ENCODE peak calls at places on chromosomes 5 and 9, in nine cellular contexts. S, C, W, D, R, O, N, J and B are unnamed samples. For H3K4me1, the result is how much of the 10 kb centered on the place peaks cover.

GRCh38 chr5:91848453-91848852 is 465.3 kb upstream of the ARRDC3 start:
- DNase-seq in S (peak), C (no peak), W (peak), D (no peak), R (peak), O (no peak), N (peak), J (peak), B (no peak)

GRCh38 chr5:174145821-174146220 is 100.3 kb downstream of the NSG2 start:
- DNase-seq in S (peak), C (peak), W (no peak), D (no peak), R (no peak), O (no peak), N (peak), J (no peak), B (no peak)

GRCh38 chr5:75089137-75089536 is 36.8 kb upstream of the GCNT4 start:
- DNase-seq in S (no peak), C (no peak), W (no peak), D (no peak), R (peak), O (no peak), N (peak), J (peak), B (no peak)

GRCh38 chr9:33229359-33230120 is 10.4 kb upstream of the SPINK4 start:
- DNase-seq in S (no peak), C (peak), W (no peak), D (no peak), R (peak), O (peak), N (peak), J (peak), B (no peak)

GRCh38 chr5:54146906-54147305 is 163.5 kb downstream of the ARL15 start:
- DNase-seq in S (no peak), C (no peak), W (no peak), D (no peak), R (no peak), O (no peak), N (no peak), J (no peak), B (no peak)

GRCh38 chr9:129561594-129562281 is 59.2 kb downstream of the C9orf50 start:
- DNase-seq in S (no peak), C (peak), W (no peak), D (no peak), R (no peak), O (no peak), N (no peak), J (no peak), B (no peak)

GRCh38 chr5:95781101-95781583 is 41.4 kb downstream of the GLRX start:
- DNase-seq in S (peak), C (peak), W (peak), D (peak), R (peak), O (no peak), N (peak), J (peak), B (peak)

GRCh38 chr5:78060421-78060820 is 234.1 kb downstream of the AP3B1 start:
- DNase-seq in S (peak), C (no peak), W (no peak), D (no peak), R (no peak), O (no peak), N (peak), J (no peak), B (no peak)

GRCh38 chr9:90555351-90556057 is 87.1 kb downstream of the DIRAS2 start:
- DNase-seq in S (no peak), C (no peak), W (no peak), D (no peak), R (no peak), O (no peak), N (no peak), J (no peak), B (no peak)

GRCh38 chr5:81187885-81188284 is 45.2 kb upstream of the CKMT2 start:
- DNase-seq in S (no peak), C (no peak), W (no peak), D (no peak), R (no peak), O (no peak), N (no peak), J (no peak), B (no peak)

GRCh38 chr5:30832519-30832918 is 361.0 kb upstream of the CDH6 start:
- DNase-seq in S (no peak), C (no peak), W (no peak), D (no peak), R (no peak), O (no peak), N (no peak), J (no peak), B (no peak)

GRCh38 chr9:74555625-74556024 is 58.5 kb downstream of the RORB start:
- DNase-seq in S (no peak), C (no peak), W (no peak), D (no peak), R (no peak), O (no peak), N (no peak), J (no peak), B (no peak)

GRCh38 chr9:127898433-127899199 is 787 bp downstream of the ST6GALNAC6 start:
- DNase-seq in S (peak), C (peak), W (peak), D (peak), R (no peak), O (peak), N (peak), J (no peak), B (no peak)

GRCh38 chr5:37812365-37812764 is 27.5 kb downstream of the GDNF start:
- DNase-seq in S (no peak), C (no peak), W (no peak), D (no peak), R (no peak), O (no peak), N (no peak), J (no peak), B (no peak)

GRCh38 chr5:152256580-152256979 is 148.5 kb downstream of the NMUR2 start:
- DNase-seq in S (no peak), C (no peak), W (no peak), D (no peak), R (no peak), O (no peak), N (no peak), J (no peak), B (no peak)

DNA sequence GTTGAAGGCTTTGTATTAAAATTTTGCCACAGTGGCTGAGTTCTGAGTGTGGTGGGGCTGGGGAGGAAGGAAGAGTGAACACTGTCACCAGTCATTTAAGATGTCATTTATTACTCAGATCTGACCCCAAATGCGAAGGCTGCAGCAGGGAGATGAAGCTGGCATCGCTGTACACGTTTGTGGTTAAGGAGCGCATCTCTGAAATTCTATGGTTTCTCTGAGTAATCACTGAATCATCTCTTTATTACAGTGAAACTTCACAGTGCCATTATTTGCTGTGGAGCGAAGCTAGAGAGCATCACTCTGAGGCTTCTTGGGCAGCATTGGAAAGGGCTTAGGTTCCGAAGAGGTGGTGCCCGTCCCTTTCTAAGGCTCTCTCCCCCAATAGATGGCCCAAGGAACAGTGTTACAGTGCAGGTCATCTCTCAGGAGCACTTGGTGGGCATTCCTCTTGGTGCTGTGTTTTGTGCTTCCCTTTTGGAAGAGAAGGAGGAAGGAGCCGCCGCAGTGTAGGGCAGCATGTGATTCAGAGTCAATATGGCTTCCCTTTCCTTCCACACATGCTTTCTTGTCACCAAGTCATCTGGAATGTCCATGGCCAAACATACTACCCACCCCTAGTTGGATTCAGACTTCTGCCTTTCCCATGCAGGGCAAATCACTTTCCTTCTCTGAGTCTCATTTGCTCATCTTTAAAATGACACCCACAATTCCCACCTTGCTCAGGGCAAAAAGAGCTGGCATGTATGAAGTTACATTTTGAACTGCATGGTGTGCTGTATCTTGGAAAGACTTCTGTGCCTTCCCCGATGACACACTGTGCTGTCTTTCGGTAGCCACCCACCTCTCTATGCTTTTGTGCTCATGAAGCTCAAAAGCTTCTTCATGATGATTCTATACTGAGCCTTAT is 9.3 kb upstream of the TEX48 start:
- DNase-seq in S (peak), C (no peak), W (peak), D (no peak), R (peak), O (no peak), N (peak), J (peak), B (peak)
- H3K4me3 ChIP-seq in S (peak), C (no peak), W (no peak), D (no peak), R (no peak), O (no peak), N (no peak), J (no peak), B (peak)

DNA sequence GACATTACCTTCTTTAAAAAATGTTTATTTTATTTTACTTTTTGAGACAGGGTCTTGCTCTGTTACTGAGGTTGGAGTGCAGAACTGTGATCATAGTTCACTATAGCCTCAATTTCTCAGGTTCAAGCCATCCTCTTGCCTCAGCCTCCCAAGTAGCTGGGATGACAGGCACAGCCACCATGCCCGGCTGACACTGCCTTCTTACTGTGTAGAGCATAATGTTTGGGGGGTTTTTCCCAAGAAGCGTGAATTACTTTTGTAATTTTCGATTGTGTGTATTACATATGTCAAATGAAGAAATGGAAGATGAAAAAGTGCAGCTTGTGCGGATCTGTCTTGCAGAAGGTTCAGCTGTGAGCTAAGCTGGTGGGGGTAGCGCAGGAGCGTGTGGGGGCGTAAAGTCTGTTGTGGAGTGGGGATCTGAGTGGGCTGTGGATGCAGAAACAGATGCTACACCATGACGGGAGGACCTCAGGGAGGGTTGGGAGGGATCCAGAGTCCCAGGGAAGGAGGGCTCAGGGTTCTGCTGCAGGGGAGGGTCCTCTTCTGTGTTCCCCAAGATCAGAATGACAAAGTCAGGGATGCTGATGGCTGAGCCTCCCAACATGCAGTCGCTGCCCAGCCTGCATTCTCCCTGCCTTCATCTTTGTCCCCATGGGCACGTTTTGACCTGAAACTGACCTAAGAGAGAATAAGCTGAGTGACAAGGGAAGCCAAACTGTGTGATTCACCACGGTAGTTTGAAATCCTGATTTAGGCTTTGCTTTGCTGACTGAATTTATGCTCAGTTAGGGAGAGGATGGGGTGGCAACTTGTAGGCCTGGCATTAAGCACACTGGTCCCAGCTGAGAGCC is 6.8 kb upstream of the ANKRD33B start:
- DNase-seq in S (no peak), C (no peak), W (peak), D (no peak), R (peak), O (no peak), N (peak), J (no peak), B (no peak)
- H3K27ac ChIP-seq in S (no peak), C (no peak), W (peak), D (no peak), R (peak), O (no peak), N (peak), J (no peak), B (no peak)

DNA sequence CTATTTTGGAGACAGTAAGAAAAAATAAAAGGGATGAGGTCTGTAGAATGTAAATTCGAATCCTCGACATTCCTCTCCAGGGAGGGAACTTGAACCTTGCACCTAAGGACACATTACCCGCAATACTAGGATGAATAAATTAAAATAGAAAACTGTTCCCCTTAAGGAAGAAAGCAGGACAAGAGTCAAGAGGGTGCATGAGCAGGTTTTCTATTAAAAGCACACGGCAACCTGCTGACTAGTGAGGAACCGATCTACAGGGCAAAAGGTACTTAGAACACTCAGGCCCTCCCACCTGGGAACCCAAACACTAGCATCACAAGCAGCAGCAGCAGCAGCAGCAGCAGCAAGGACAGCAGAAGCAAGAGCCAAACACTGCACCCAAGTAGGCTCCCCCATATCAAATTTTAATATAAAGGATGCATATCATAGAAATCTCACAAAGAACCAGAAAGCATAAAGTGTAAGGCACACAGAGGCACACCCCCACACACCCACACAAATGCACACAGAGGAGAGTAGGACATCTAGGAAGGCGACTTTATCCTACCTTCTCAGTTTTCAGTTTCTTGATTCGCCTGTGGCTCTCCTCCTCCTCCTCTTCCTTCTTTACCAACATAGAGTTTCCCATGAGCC is 2.8 kb downstream of the ZNF608 start:
- DNase-seq in S (no peak), C (peak), W (peak), D (no peak), R (no peak), O (no peak), N (no peak), J (peak), B (no peak)
- H3K4me1 ChIP-seq in S (under half), C (under half), W (under half), D (under half), R (under half), O (under half), N (half or more), J (under half), B (under half)

GRCh38 chr5:109695005-109695926 is 5.5 kb downstream of the MAN2A1 start:
- DNase-seq in S (no peak), C (no peak), W (peak), D (no peak), R (no peak), O (no peak), N (no peak), J (no peak), B (no peak)

GRCh38 chr5:109692011-109692410 is 2.3 kb downstream of the MAN2A1 start:
- DNase-seq in S (peak), C (no peak), W (peak), D (no peak), R (no peak), O (no peak), N (peak), J (peak), B (no peak)

GRCh38 chr5:109692852-109693251 is 3.1 kb downstream of the MAN2A1 start:
- DNase-seq in S (no peak), C (peak), W (no peak), D (no peak), R (no peak), O (no peak), N (no peak), J (no peak), B (no peak)

GRCh38 chr5:109693535-109694152 is 3.9 kb downstream of the MAN2A1 start:
- DNase-seq in S (peak), C (no peak), W (no peak), D (no peak), R (no peak), O (no peak), N (peak), J (peak), B (no peak)

DNA sequence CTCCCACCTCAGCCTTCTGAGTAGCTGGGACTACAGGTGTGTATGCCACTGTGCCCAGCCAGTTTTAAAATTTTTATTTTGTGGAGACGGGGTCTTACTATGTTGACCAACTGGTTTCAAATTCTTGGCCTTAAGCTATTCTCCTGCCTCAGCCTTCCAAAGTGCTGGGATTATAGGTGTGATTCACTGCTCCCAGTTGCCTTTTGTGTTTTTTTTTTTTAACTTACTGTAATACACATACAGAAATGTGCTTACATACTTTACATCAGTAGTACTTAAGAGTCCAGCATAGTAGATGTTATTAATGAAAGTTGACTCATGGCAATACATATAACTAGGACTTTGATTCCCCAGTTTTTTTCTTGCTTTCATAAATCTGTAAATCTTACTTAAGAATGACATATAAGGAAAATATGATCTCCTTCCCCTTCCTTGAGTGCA is 4.7 kb downstream of the MAN2A1 start:
- DNase-seq in S (peak), C (no peak), W (peak), D (no peak), R (peak), O (no peak), N (peak), J (peak), B (no peak)
- H3K4me3 ChIP-seq in S (no peak), C (no peak), W (no peak), D (no peak), R (no peak), O (no peak), N (no peak), J (no peak), B (no peak)

GRCh38 chr5:179697108-179697507 is 1.7 kb upstream of the CANX start:
- DNase-seq in S (no peak), C (no peak), W (no peak), D (no peak), R (no peak), O (no peak), N (no peak), J (no peak), B (no peak)
- H3K27ac ChIP-seq in S (no peak), C (no peak), W (no peak), D (no peak), R (peak), O (no peak), N (no peak), J (no peak), B (no peak)

GRCh38 chr5:1008451-1009358 is at the start of gene NKD2:
- DNase-seq in S (no peak), C (peak), W (no peak), D (peak), R (no peak), O (peak), N (peak), J (no peak), B (peak)
- H3K4me1 ChIP-seq in S (under half), C (under half), W (under half), D (under half), R (under half), O (under half), N (under half), J (under half), B (under half)

GRCh38 chr9:18437315-18438200 is 36.4 kb upstream of the ADAMTSL1 start:
- DNase-seq in S (peak), C (peak), W (peak), D (peak), R (no peak), O (no peak), N (no peak), J (no peak), B (no peak)
- H3K4me3 ChIP-seq in S (peak), C (peak), W (no peak), D (peak), R (peak), O (no peak), N (no peak), J (no peak), B (no peak)

GRCh38 chr9:122286764-122287163 is 22.1 kb downstream of the MRRF start:
- DNase-seq in S (no peak), C (no peak), W (no peak), D (no peak), R (no peak), O (no peak), N (no peak), J (no peak), B (no peak)

GRCh38 chr9:122291458-122291857 is 26.8 kb downstream of the MRRF start:
- DNase-seq in S (no peak), C (no peak), W (no peak), D (no peak), R (no peak), O (no peak), N (no peak), J (no peak), B (no peak)

GRCh38 chr9:122281368-122281767 is 16.7 kb downstream of the MRRF start:
- DNase-seq in S (no peak), C (no peak), W (no peak), D (no peak), R (no peak), O (no peak), N (no peak), J (no peak), B (no peak)

DNA sequence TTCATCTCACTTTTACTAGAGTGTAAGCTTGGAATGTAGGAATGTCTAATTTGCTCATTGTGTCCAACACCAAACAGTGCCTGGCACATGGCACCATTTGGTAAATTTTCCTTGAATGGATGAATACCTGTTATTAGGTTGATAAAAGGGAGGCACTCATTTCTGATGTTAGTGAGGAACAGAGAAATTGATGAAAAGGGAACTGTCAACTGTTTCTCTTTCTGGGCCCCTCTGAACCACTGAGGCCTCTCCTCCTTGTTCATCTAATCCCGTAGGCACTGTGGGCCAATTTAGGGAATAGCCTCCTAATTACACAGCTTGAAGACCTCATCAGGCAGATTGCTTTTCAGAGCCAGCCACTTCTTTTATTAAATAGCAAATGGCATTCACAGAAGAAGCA is 22.5 kb downstream of the MRRF start:
- DNase-seq in S (no peak), C (no peak), W (no peak), D (no peak), R (no peak), O (no peak), N (no peak), J (no peak), B (no peak)
- H3K27ac ChIP-seq in S (no peak), C (no peak), W (no peak), D (no peak), R (no peak), O (no peak), N (no peak), J (no peak), B (no peak)

DNA sequence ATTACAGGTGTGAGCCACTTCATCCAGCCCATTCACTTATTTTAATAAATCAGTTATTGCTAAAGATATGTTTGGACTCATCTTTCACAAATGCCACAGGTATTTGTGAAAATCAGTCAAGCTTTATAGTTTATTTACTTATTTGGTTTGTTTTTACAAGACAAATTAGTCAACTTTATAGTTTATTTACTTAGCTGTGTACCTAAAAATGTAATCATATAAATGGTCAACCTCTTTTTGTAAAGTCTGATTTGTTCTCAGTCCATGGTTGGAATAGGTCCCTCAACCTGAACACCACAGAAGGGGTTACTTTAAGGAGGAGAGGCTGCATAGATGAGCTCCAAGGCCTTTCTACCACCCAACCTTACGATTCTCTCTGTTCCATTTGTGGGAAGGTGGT is 80.2 kb downstream of the GNAQ start:
- DNase-seq in S (no peak), C (no peak), W (no peak), D (no peak), R (peak), O (no peak), N (peak), J (no peak), B (no peak)
- H3K4me1 ChIP-seq in S (under half), C (under half), W (under half), D (under half), R (under half), O (under half), N (under half), J (under half), B (under half)

GRCh38 chr9:113352411-113352810 is 3.1 kb downstream of the BSPRY start:
- DNase-seq in S (no peak), C (no peak), W (no peak), D (no peak), R (peak), O (no peak), N (peak), J (peak), B (no peak)
- H3K4me3 ChIP-seq in S (no peak), C (no peak), W (no peak), D (no peak), R (no peak), O (no peak), N (no peak), J (no peak), B (no peak)